ENCODE peak calls at places on chromosome 21, in four cellular contexts. B is IMR-90, E is neuronal stem cell, F is H9. Y is an unnamed sample.

GRCh38 chr21:28148400-28149064 is 844.1 kb downstream of the LTN1 start:
- DNase-seq in B (peak), E (no peak), F (no peak), Y (no peak)

GRCh38 chr21:46097826-46098286 is at the start of gene COL6A2:
- DNase-seq in B (peak), E (peak), F (peak), Y (peak)

GRCh38 chr21:45169682-45170081 is 95.3 kb downstream of the ADARB1 start:
- DNase-seq in B (no peak), E (no peak), F (no peak), Y (no peak)

GRCh38 chr21:38506606-38507331 is 8.5 kb upstream of the ERG start:
- DNase-seq in B (no peak), E (no peak), F (no peak), Y (no peak)

GRCh38 chr21:28332796-28333195 is 659.9 kb downstream of the LTN1 start:
- DNase-seq in B (no peak), E (no peak), F (no peak), Y (no peak)

GRCh38 chr21:30408782-30409494 is 13.1 kb downstream of the KRTAP13-1 start:
- DNase-seq in B (no peak), E (peak), F (peak), Y (peak)

GRCh38 chr21:39109596-39110210 is 73.5 kb downstream of the PSMG1 start:
- DNase-seq in B (no peak), E (no peak), F (no peak), Y (no peak)

GRCh38 chr21:45695086-45695485 is 51.6 kb downstream of the PCBP3 start:
- DNase-seq in B (no peak), E (peak), F (peak), Y (peak)

GRCh38 chr21:39568380-39568779 is 44.4 kb upstream of the B3GALT5 start:
- DNase-seq in B (no peak), E (no peak), F (peak), Y (peak)

GRCh38 chr21:39649526-39649925 is 36.8 kb downstream of the B3GALT5 start:
- DNase-seq in B (no peak), E (no peak), F (no peak), Y (no peak)

GRCh38 chr21:32710069-32710784 is 17.6 kb downstream of the SYNJ1 start:
- DNase-seq in B (no peak), E (no peak), F (no peak), Y (no peak)

GRCh38 chr21:29656504-29657227 is 283.1 kb downstream of the GRIK1 start:
- DNase-seq in B (peak), E (no peak), F (no peak), Y (peak)

GRCh38 chr21:42258885-42259407 is 40.0 kb downstream of the ABCG1 start:
- DNase-seq in B (no peak), E (no peak), F (no peak), Y (no peak)
- H3K4me2 ChIP-seq in B (no peak), E (no peak), F (no peak), Y (no peak)

GRCh38 chr21:43005635-43006034 is 31.3 kb downstream of the PKNOX1 start:
- DNase-seq in B (no peak), E (no peak), F (no peak), Y (no peak)
- H2BK15ac ChIP-seq in B (no peak), E (no peak), F (no peak), Y (no peak)

GRCh38 chr21:26070822-26071425 is 99.6 kb downstream of the APP start:
- DNase-seq in B (peak), E (no peak), F (no peak), Y (peak)
- H3K4me2 ChIP-seq in B (peak), E (no peak), F (no peak), Y (no peak)

DNA sequence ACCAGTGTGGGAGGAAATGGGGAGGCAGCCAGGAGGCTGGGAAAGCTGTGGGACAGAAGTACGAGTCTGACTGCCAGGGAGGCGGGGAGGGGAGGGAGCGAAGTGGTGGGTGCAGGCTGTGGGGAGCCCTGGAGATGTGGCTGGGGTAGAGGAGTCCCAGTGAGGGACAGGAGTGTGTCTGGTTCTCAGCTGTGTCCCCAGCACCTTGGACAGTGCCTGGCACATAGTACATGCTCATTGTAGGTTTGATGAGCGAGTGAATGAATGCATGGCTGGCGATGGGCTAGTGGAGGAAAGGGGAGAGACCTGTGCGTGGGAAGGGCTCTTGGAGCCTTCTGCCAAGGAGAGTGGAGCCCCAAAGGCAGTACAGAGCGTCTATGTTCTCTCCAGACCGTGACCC is 104.1 kb downstream of the SIK1 start:
- DNase-seq in B (peak), E (no peak), F (no peak), Y (no peak)
- H2BK15ac ChIP-seq in B (no peak), E (no peak), F (no peak), Y (no peak)

GRCh38 chr21:35142036-35142825 is 93.1 kb upstream of the RUNX1 start:
- DNase-seq in B (no peak), E (no peak), F (no peak), Y (no peak)

GRCh38 chr21:35138665-35139381 is 89.7 kb upstream of the RUNX1 start:
- DNase-seq in B (peak), E (no peak), F (no peak), Y (no peak)

GRCh38 chr21:35136106-35136505 is 87.0 kb upstream of the RUNX1 start:
- DNase-seq in B (no peak), E (no peak), F (no peak), Y (no peak)

GRCh38 chr21:35136586-35137254 is 87.6 kb upstream of the RUNX1 start:
- DNase-seq in B (peak), E (no peak), F (no peak), Y (peak)

GRCh38 chr21:35139382-35139715 is 90.2 kb upstream of the RUNX1 start:
- DNase-seq in B (no peak), E (no peak), F (no peak), Y (no peak)
- H3K4me2 ChIP-seq in B (no peak), E (no peak), F (no peak), Y (no peak)

GRCh38 chr21:20250337-20250736 is 747.9 kb upstream of the NCAM2 start:
- DNase-seq in B (no peak), E (no peak), F (no peak), Y (no peak)
- H2BK15ac ChIP-seq in B (no peak), E (no peak), F (no peak), Y (no peak)

DNA sequence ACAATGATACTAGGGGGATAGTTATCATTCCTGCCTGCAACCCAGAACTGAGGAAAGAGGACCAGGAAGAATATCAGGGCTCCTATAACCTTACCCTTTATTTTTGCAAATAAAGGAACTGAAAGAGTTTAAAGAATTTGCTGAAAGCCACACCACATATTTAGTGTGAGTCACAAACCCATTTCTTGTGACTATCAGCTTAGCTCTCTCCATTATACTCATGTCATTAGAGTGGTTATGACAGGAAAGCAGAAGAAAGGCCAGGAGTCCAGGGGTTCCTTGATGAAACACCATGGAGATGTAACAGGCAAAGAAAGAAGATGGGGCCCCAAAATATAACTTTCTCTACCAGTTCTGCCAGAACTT is 141.1 kb upstream of the SAMSN1 start:
- DNase-seq in B (no peak), E (no peak), F (no peak), Y (no peak)
- H3K4me2 ChIP-seq in B (no peak), E (no peak), F (no peak), Y (no peak)

GRCh38 chr21:43858806-43859648 is 6.0 kb upstream of the AGPAT3 start:
- DNase-seq in B (no peak), E (no peak), F (no peak), Y (no peak)
- H2BK15ac ChIP-seq in B (no peak), E (no peak), F (no peak), Y (no peak)

GRCh38 chr21:25640671-25641292 is 1.7 kb downstream of the JAM2 start:
- DNase-seq in B (no peak), E (no peak), F (no peak), Y (no peak)
- H3K4me2 ChIP-seq in B (peak), E (no peak), F (peak), Y (no peak)

Y was measured in mesendoderm.